ENCODE peak calls at places on chromosomes 11 and 22, in seven cellular contexts. S is NCI-H1105 treated with DMSO at 0.1 percent for 48 hours; E is stimulated activated CD4-positive, alpha-beta T cell treated with anti-CD3 and anti-CD28 coated beads, TNF-alpha, amount 100 ng/mL, for 48 hours; J is CD4-positive, alpha-beta T cell; G is fibroblast of lung; X is right cardiac atrium; M is epithelial cell of esophagus. Z is an unnamed sample.
A peak's percentile ranks its signal among the peaks of the same experiment; 100 is the strongest.

GRCh38 chr22:19943665-19944026 is 2.0 kb upstream of the TXNRD2 start:
- DNase-seq in J (no peak), G (peak; percentile 65), E (no peak), S (no peak), X (peak; percentile 41), M (no peak), Z (no peak)

GRCh38 chr11:95584180-95584579 is 205.4 kb downstream of the FAM76B start:
- DNase-seq in M (peak; percentile 70), S (no peak), J (no peak), X (no peak), G (peak; percentile 61), E (no peak), Z (no peak)

GRCh38 chr11:102225689-102226562 is 91.4 kb upstream of the BIRC3 start:
- DNase-seq in G (peak; percentile 90), E (no peak), M (peak; percentile 72), S (no peak), J (no peak), X (no peak), Z (no peak)

GRCh38 chr22:48737461-48738203 is 1090.0 kb downstream of the BRD1 start:
- DNase-seq in X (peak; percentile 11), G (no peak), M (no peak), J (no peak), S (no peak), E (no peak), Z (no peak)

GRCh38 chr11:2369320-2369719 is 7.8 kb upstream of the CD81 start:
- DNase-seq in E (no peak), M (no peak), S (no peak), G (no peak), J (no peak), X (peak; percentile 30), Z (no peak)

GRCh38 chr22:21917206-21917958 is 35.3 kb downstream of the PPM1F start:
- DNase-seq in M (no peak), G (peak; percentile 14), X (peak; percentile 66), E (no peak), J (no peak), S (peak; percentile 3), Z (no peak)

GRCh38 chr11:69130586-69131566 is 24.9 kb upstream of the SMIM38 start:
- DNase-seq in X (peak; percentile 92), E (no peak), J (no peak), G (no peak), M (no peak), S (no peak), Z (no peak)

GRCh38 chr11:121055076-121055475 is 31.2 kb downstream of the TBCEL start:
- DNase-seq in M (peak; percentile 70), G (no peak), J (no peak), E (no peak), X (no peak), S (no peak), Z (no peak)

GRCh38 chr11:13440100-13440855 is 22.7 kb downstream of the BTBD10 start:
- DNase-seq in G (peak; percentile 95), E (no peak), S (peak; percentile 4), M (peak; percentile 92), X (no peak), J (no peak), Z (no peak)

GRCh38 chr22:38129021-38129420 is 18.5 kb upstream of the BAIAP2L2 start:
- DNase-seq in M (no peak), E (no peak), X (no peak), S (no peak), J (no peak), G (no peak), Z (no peak)

GRCh38 chr22:50684986-50685385 is 12.4 kb downstream of the SHANK3 start:
- DNase-seq in G (peak; percentile 11), J (no peak), M (no peak), X (peak; percentile 36), E (no peak), S (no peak), Z (no peak)

GRCh38 chr22:20517841-20518592 is 10.6 kb downstream of the MED15 start:
- DNase-seq in G (no peak), S (no peak), E (no peak), X (no peak), J (no peak), M (no peak), Z (no peak)

GRCh38 chr11:34208266-34209135 is 103.1 kb downstream of the NAT10 start:
- DNase-seq in M (peak; percentile 84), G (no peak), E (no peak), J (no peak), S (no peak), X (no peak), Z (no peak)

GRCh38 chr11:128200467-128200866 is 386.9 kb downstream of the ETS1 start:
- DNase-seq in G (no peak), E (no peak), J (no peak), S (no peak), M (no peak), X (no peak), Z (no peak)

GRCh38 chr11:12439615-12440014 is 62.2 kb downstream of the PARVA start:
- DNase-seq in J (no peak), S (no peak), X (no peak), M (no peak), E (no peak), G (no peak), Z (no peak)

GRCh38 chr11:66473167-66473566 is 6.5 kb downstream of the PELI3 start:
- DNase-seq in M (no peak), S (no peak), X (no peak), J (no peak), G (no peak), E (no peak), Z (no peak)

GRCh38 chr22:44646668-44647067 is 55.3 kb upstream of the PRR5 start:
- DNase-seq in S (no peak), M (no peak), E (no peak), X (no peak), J (no peak), G (no peak), Z (no peak)

GRCh38 chr11:18527512-18527911 is 770 bp upstream of the TSG101 start:
- DNase-seq in S (peak; percentile 13), G (peak; percentile 10), M (peak; percentile 71), X (no peak), E (no peak), J (no peak), Z (no peak)

GRCh38 chr11:130269544-130269943 is 45.2 kb downstream of the ZBTB44 start:
- DNase-seq in S (no peak), M (no peak), E (no peak), J (no peak), G (no peak), X (no peak), Z (no peak)

GRCh38 chr11:13465909-13466371 is 2.9 kb upstream of the BTBD10 start:
- DNase-seq in E (no peak), J (no peak), M (peak; percentile 52), X (no peak), S (peak; percentile 7), G (peak; percentile 64), Z (no peak)

GRCh38 chr11:2913029-2913431 is 16.2 kb downstream of the PHLDA2 start:
- DNase-seq in G (peak; percentile 31), M (no peak), J (no peak), S (no peak), E (no peak), X (peak; percentile 32), Z (no peak)

GRCh38 chr22:27761036-27761435 is 40.5 kb downstream of the MN1 start:
- DNase-seq in E (no peak), S (no peak), M (no peak), X (no peak), G (no peak), J (no peak), Z (no peak)

GRCh38 chr11:65353900-65354264 is 669 bp upstream of the TIGD3 start:
- DNase-seq in X (no peak), G (no peak), S (no peak), M (no peak), E (no peak), J (no peak), Z (no peak)

GRCh38 chr11:8689726-8690255 is 7.2 kb downstream of the RPL27A start:
- DNase-seq in X (no peak), G (no peak), E (no peak), J (no peak), S (no peak), M (no peak), Z (no peak)

GRCh38 chr22:29145321-29146072 is 60.2 kb upstream of the EMID1 start:
- DNase-seq in G (no peak), E (no peak), S (no peak), X (no peak), M (no peak), J (no peak), Z (no peak)

GRCh38 chr11:8403310-8403709 is 139.6 kb upstream of the LMO1 start:
- DNase-seq in J (no peak), S (no peak), G (peak; percentile 21), M (peak; percentile 50), E (no peak), X (no peak), Z (no peak)

GRCh38 chr11:57460017-57460755 is at the start of gene RTN4RL2:
- DNase-seq in J (no peak), X (peak; percentile 77), M (no peak), E (no peak), S (peak; percentile 50), G (peak; percentile 54), Z (peak; percentile 74)

GRCh38 chr11:84634309-84634708 is 992.8 kb downstream of the DLG2 start:
- DNase-seq in G (no peak), M (no peak), S (no peak), J (no peak), X (no peak), E (no peak), Z (no peak)

GRCh38 chr22:44665115-44665514 is 36.9 kb upstream of the PRR5 start:
- DNase-seq in M (no peak), S (no peak), X (peak; percentile 79), E (no peak), J (no peak), G (no peak), Z (no peak)

GRCh38 chr11:93537022-93537421 is 6.2 kb downstream of the SMCO4 start:
- DNase-seq in G (no peak), S (no peak), M (no peak), X (peak; percentile 80), E (no peak), J (no peak), Z (no peak)